ENCODE peak calls at places on chromosomes 7 and 10, in five cellular contexts. U, A, L, F and P are unnamed samples.

GRCh38 chr10:3145366-3145765 is 27.2 kb downstream of the PITRM1 start:
- DNase-seq in U (no peak), A (no peak), L (no peak), F (no peak), P (no peak)

GRCh38 chr10:8975535-8975934 is 921.0 kb downstream of the GATA3 start:
- DNase-seq in U (no peak), A (no peak), L (no peak), F (no peak), P (no peak)

GRCh38 chr7:88034083-88034695 is 100.1 kb downstream of the ADAM22 start:
- DNase-seq in U (no peak), A (no peak), L (no peak), F (no peak), P (no peak)

GRCh38 chr10:22133640-22134624 is 83.9 kb downstream of the EBLN1 start:
- DNase-seq in U (no peak), A (no peak), L (no peak), F (no peak), P (peak; percentile 76)

GRCh38 chr7:18445483-18445882 is 50.1 kb upstream of the HDAC9 start:
- DNase-seq in U (no peak), A (no peak), L (peak; percentile 8), F (no peak), P (no peak)

GRCh38 chr7:24457215-24457549 is 116.1 kb upstream of the PALS2 start:
- DNase-seq in U (no peak), A (no peak), L (no peak), F (no peak), P (peak; percentile 17)

GRCh38 chr10:26249681-26250080 is 33.1 kb downstream of the GAD2 start:
- DNase-seq in U (no peak), A (no peak), L (no peak), F (no peak), P (no peak)

GRCh38 chr10:58511765-58512469 is 755 bp upstream of the BICC1 start:
- DNase-seq in U (no peak), A (peak; percentile 43), L (peak; percentile 4), F (peak; percentile 49), P (no peak)

GRCh38 chr7:151711906-151712771 is 164.8 kb downstream of the PRKAG2 start:
- DNase-seq in U (no peak), A (no peak), L (peak; percentile 39), F (no peak), P (no peak)

GRCh38 chr10:6916601-6917000 is 336.5 kb upstream of the PRKCQ start:
- DNase-seq in U (no peak), A (no peak), L (no peak), F (no peak), P (no peak)

GRCh38 chr7:100435401-100436304 is 644 bp downstream of the PPP1R35 start:
- DNase-seq in U (no peak), A (no peak), L (peak; percentile 70), F (peak; percentile 70), P (peak; percentile 33)

GRCh38 chr7:11195502-11195901 is 221.8 kb downstream of the PHF14 start:
- DNase-seq in U (no peak), A (no peak), L (no peak), F (no peak), P (no peak)

GRCh38 chr7:47538846-47539311 is 43.0 kb downstream of the TNS3 start:
- DNase-seq in U (no peak), A (no peak), L (peak; percentile 46), F (no peak), P (no peak)

GRCh38 chr10:123786306-123786705 is 105.3 kb downstream of the CPXM2 start:
- DNase-seq in U (no peak), A (no peak), L (no peak), F (peak; percentile 19), P (no peak)

GRCh38 chr7:99366646-99367045 is 7.9 kb upstream of the ARPC1B start:
- DNase-seq in U (no peak), A (no peak), L (no peak), F (no peak), P (no peak)

GRCh38 chr10:103575416-103576075 is 82.0 kb downstream of the NEURL1 start:
- DNase-seq in U (no peak), A (no peak), L (no peak), F (no peak), P (no peak)

GRCh38 chr10:97234403-97234802 is 48.6 kb upstream of the SLIT1 start:
- DNase-seq in U (peak; percentile 27), A (peak; percentile 64), L (peak; percentile 60), F (no peak), P (peak; percentile 47)

GRCh38 chr10:132535065-132535651 is 2.4 kb upstream of the INPP5A start:
- DNase-seq in U (no peak), A (no peak), L (no peak), F (no peak), P (no peak)
- H4K8ac ChIP-seq in U (no peak overlapping the region), A (no peak overlapping the region), L (no peak overlapping the region), F (no peak overlapping the region), P (no peak overlapping the region)

GRCh38 chr10:129958686-129959543 is 5.2 kb downstream of the EBF3 start:
- DNase-seq in U (peak; percentile 48), A (no peak), L (no peak), F (peak; percentile 76), P (no peak)
- H3K4me3 ChIP-seq in U (peak overlapping the region; percentile 73), A (no peak overlapping the region), L (no peak overlapping the region), F (peak overlapping the region; percentile 3), P (peak overlapping the region; percentile 26)

DNA sequence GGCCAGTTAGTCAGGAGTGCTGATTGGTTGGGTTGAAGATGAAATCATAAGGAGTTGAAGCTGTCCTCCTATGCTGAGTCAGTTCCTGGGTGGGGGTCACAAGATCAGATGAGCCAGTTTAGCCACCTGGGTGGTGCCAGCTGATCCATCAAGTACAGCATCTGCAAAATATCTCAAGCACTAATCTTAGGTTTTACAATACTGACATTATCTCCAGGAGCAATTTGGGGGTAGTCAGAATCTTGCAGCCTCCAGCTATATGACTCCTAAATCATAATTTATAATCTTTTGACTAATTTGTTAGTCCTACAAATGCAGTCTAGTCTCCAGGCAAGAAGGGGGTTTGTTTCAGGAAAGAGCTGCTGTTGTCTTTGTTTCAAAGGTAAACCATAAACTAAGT is 184.1 kb upstream of the STK17A start:
- DNase-seq in U (no peak), A (no peak), L (no peak), F (no peak), P (no peak)
- H4K91ac ChIP-seq in U (no peak overlapping the region), A (no peak overlapping the region), L (no peak overlapping the region), F (no peak overlapping the region), P (no peak overlapping the region)

GRCh38 chr7:80087768-80088170 is 46.9 kb upstream of the GNAI1 start:
- DNase-seq in U (no peak), A (no peak), L (peak; percentile 82), F (no peak), P (no peak)

GRCh38 chr7:80082214-80082613 is 52.4 kb upstream of the GNAI1 start:
- DNase-seq in U (no peak), A (peak; percentile 10), L (no peak), F (no peak), P (no peak)

GRCh38 chr7:80088705-80089104 is 45.9 kb upstream of the GNAI1 start:
- DNase-seq in U (no peak), A (peak; percentile 31), L (peak; percentile 65), F (no peak), P (peak; percentile 89)

GRCh38 chr7:80089341-80089740 is 45.3 kb upstream of the GNAI1 start:
- DNase-seq in U (no peak), A (peak; percentile 55), L (peak; percentile 33), F (no peak), P (peak; percentile 84)

DNA sequence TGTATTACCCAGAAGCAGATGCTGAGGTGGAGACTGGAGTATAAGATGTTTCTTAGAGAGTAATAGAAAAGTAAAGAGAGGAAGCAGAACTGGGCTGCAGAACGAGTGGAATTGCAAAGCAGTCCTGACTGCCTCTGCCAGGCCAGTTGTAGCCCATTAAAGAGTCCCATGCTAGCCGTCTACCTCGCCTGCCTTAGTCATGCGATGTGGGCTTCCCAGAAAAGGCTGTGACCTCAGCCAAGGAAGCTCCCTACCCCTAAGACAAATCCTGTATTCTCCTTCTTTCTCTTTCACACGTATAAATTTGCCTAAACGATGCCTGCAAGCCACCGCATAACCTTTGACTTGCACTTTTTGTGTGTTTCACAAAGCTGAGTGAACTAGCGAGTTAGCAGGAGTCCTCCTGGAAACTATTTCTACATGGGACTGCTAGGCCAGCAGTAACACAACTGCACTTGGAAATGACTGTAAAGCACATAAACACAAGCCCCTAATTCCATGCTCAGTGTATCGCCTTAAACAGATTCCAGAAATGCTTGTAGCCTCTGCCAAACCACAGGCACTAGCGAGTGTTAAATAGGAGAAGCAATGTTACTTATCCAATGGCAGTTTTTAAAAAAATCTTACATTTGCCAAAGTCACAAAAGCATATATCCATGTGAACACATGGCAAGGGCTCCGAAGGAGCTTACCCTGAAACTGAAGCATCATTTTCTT is 47.4 kb upstream of the GNAI1 start:
- DNase-seq in U (no peak), A (peak; percentile 82), L (peak; percentile 77), F (no peak), P (peak; percentile 91)
- H4K8ac ChIP-seq in U (no peak overlapping the region), A (peak overlapping the region; percentile 68), L (no peak overlapping the region), F (no peak overlapping the region), P (no peak overlapping the region)

GRCh38 chr10:71265201-71265575 is 52.8 kb downstream of the UNC5B start:
- DNase-seq in U (no peak), A (no peak), L (no peak), F (no peak), P (no peak)
- H3K4me3 ChIP-seq in U (no peak overlapping the region), A (no peak overlapping the region), L (no peak overlapping the region), F (no peak overlapping the region), P (no peak overlapping the region)

DNA sequence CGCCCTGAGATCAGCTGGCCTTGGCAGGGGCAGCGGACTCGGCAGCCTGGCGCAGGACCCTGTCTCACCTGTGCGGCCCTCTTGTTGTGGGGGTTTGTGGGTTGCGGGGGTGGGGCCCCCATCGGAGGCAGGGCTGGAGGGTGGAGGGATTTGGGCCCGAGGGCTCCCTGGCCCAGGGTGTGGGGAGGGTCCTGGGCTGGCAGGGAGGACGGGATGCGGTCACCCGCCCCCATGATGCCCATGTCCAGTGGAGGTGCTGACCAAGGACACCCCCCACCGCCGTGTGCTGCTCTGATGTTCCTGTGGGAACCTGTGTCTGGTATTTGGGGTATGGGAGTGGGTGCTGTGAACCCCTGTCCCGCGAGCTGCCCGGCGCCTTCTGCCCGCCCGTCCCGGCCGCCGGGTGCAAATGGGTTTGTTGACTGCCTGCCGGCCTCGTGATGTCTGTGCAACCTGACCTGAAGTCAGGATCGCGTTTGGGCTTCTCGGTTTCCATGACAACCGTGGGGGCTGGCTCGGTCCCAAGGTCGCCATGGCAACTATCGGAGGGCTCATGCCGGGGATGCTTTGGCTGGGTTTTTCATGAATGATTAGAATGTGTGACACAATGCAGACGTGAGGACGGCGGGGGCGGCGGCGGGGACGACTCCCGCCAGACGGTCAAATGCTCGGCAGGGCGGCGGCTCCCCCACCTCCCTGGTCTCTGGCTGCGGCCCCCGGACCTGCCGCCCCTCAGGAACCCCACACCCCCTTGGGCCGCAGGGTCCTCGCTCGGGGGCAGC is 7.3 kb downstream of the MAFK start:
- DNase-seq in U (peak; percentile 82), A (peak; percentile 97), L (peak; percentile 100), F (peak; percentile 61), P (peak; percentile 95)
- H4K91ac ChIP-seq in U (peak overlapping the region; percentile 34), A (peak overlapping the region; percentile 99), L (peak overlapping the region; percentile 88), F (peak overlapping the region; percentile 97), P (peak overlapping the region; percentile 99)

DNA sequence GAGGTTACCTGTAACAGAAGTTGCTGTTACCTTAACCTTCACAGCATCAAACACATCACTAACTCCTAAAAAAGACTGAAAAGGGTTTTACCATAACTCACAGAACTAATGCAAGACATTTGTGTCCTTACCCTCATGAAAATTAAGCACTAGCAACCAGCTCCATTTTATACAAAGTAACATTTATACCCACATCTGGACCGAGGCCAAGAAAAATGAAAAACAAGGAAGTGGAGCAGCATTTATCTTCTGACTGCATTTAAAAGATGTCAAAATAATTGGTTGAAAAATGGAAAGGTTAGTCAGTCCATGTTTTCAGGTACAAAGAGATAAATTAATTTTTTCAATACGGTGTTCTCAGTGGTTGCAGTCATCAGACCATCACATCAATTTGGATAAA is 3.1 kb upstream of the RBP4 start:
- DNase-seq in U (no peak), A (no peak), L (no peak), F (no peak), P (no peak)
- H4K8ac ChIP-seq in U (no peak overlapping the region), A (no peak overlapping the region), L (no peak overlapping the region), F (no peak overlapping the region), P (no peak overlapping the region)